ENCODE peak calls at places on chromosomes 16 and 17, in five cellular contexts. H is mucosa of descending colon, V is stomach, R is kidney epithelial cell, O is body of pancreas. Z is an unnamed sample.
A peak's percentile ranks its signal among the peaks of the same experiment; 100 is the strongest.

GRCh38 chr16:3822366-3823045 is 58.0 kb downstream of the CREBBP start:
- DNase-seq in H (no peak), V (no peak), R (no peak), O (no peak), Z (no peak)

GRCh38 chr16:29663829-29664132 is 734 bp downstream of the SPN start:
- DNase-seq in H (no peak), V (no peak), R (no peak), O (no peak), Z (no peak)

GRCh38 chr17:11142231-11142630 is 98.8 kb upstream of the SHISA6 start:
- DNase-seq in H (peak; percentile 24), V (no peak), R (no peak), O (no peak), Z (no peak)

GRCh38 chr16:1786242-1787055 is 3.7 kb downstream of the NUBP2 start:
- DNase-seq in H (no peak), V (no peak), R (no peak), O (peak; percentile 5), Z (no peak)

GRCh38 chr17:15892679-15893332 is 52.1 kb upstream of the ADORA2B start:
- DNase-seq in H (no peak), V (no peak), R (no peak), O (no peak), Z (no peak)

GRCh38 chr16:46857261-46857962 is 26.4 kb upstream of the C16orf87 start:
- DNase-seq in H (peak; percentile 49), V (no peak), R (peak; percentile 25), O (peak; percentile 51), Z (no peak)

GRCh38 chr17:77832180-77832560 is 126.3 kb upstream of the TNRC6C start:
- DNase-seq in H (no peak), V (no peak), R (no peak), O (no peak), Z (no peak)

GRCh38 chr16:66841366-66841765 is 2.8 kb upstream of the CA7 start:
- DNase-seq in H (peak; percentile 42), V (peak; percentile 0), R (no peak), O (no peak), Z (no peak)

GRCh38 chr16:73546351-73546845 is 498.5 kb upstream of the ZFHX3 start:
- DNase-seq in H (no peak), V (no peak), R (no peak), O (no peak), Z (no peak)

GRCh38 chr17:64240261-64240740 is 22.8 kb downstream of the TEX2 start:
- DNase-seq in H (peak; percentile 19), V (no peak), R (no peak), O (no peak), Z (no peak)

GRCh38 chr17:7914771-7915610 is 1.1 kb downstream of the RNF227 start:
- DNase-seq in H (no peak), V (no peak), R (no peak), O (peak; percentile 67), Z (peak; percentile 58)

GRCh38 chr17:56679148-56679766 is 85.8 kb downstream of the NOG start:
- DNase-seq in H (no peak), V (no peak), R (no peak), O (no peak), Z (peak; percentile 43)

GRCh38 chr16:85675528-85675927 is 13.2 kb downstream of the GINS2 start:
- DNase-seq in H (no peak), V (no peak), R (no peak), O (no peak), Z (no peak)

GRCh38 chr17:74433421-74434121 is 1.7 kb downstream of the GPRC5C start:
- DNase-seq in H (no peak), V (peak; percentile 59), R (no peak), O (peak; percentile 44), Z (no peak)

GRCh38 chr17:73591278-73592078 is 52.8 kb downstream of the SDK2 start:
- DNase-seq in H (peak; percentile 24), V (no peak), R (no peak), O (no peak), Z (peak; percentile 56)

GRCh38 chr17:57682667-57683066 is 62.4 kb downstream of the CCDC182 start:
- DNase-seq in H (no peak), V (no peak), R (no peak), O (no peak), Z (no peak)

GRCh38 chr17:72719206-72719581 is 373.3 kb downstream of the SLC39A11 start:
- DNase-seq in H (no peak), V (no peak), R (no peak), O (no peak), Z (no peak)

GRCh38 chr16:78689031-78689430 is 589.6 kb downstream of the WWOX start:
- DNase-seq in H (no peak), V (no peak), R (no peak), O (no peak), Z (no peak)

GRCh38 chr16:48537909-48538745 is 71.9 kb downstream of the N4BP1 start:
- DNase-seq in H (peak; percentile 34), V (no peak), R (no peak), O (no peak), Z (no peak)

GRCh38 chr16:822909-823297 is 22.4 kb upstream of the GNG13 start:
- DNase-seq in H (no peak), V (no peak), R (no peak), O (no peak), Z (no peak)

GRCh38 chr16:86199182-86199581 is 300.2 kb downstream of the IRF8 start:
- DNase-seq in H (no peak), V (no peak), R (no peak), O (no peak), Z (no peak)

GRCh38 chr16:72060405-72060804 is 2.6 kb upstream of the HPR start:
- DNase-seq in H (no peak), V (no peak), R (no peak), O (no peak), Z (no peak)

GRCh38 chr17:68184816-68185436 is 62.9 kb upstream of the AMZ2 start:
- DNase-seq in H (no peak), V (no peak), R (no peak), O (no peak), Z (peak; percentile 78)

GRCh38 chr17:22161376-22161775 is 469.1 kb downstream of the KCNJ18 start:
- DNase-seq in H (no peak), V (no peak), R (no peak), O (no peak), Z (no peak)

GRCh38 chr16:3951861-3952332 is 71.4 kb upstream of the CREBBP start:
- DNase-seq in H (no peak), V (no peak), R (no peak), O (no peak), Z (no peak)

GRCh38 chr17:53058031-53058430 is 764.7 kb upstream of the KIF2B start:
- DNase-seq in H (no peak), V (no peak), R (peak; percentile 61), O (no peak), Z (no peak)

GRCh38 chr16:67181346-67181745 is 2.4 kb downstream of the MATCAP1 start:
- DNase-seq in H (no peak), V (no peak), R (no peak), O (peak; percentile 41), Z (no peak)

DNA sequence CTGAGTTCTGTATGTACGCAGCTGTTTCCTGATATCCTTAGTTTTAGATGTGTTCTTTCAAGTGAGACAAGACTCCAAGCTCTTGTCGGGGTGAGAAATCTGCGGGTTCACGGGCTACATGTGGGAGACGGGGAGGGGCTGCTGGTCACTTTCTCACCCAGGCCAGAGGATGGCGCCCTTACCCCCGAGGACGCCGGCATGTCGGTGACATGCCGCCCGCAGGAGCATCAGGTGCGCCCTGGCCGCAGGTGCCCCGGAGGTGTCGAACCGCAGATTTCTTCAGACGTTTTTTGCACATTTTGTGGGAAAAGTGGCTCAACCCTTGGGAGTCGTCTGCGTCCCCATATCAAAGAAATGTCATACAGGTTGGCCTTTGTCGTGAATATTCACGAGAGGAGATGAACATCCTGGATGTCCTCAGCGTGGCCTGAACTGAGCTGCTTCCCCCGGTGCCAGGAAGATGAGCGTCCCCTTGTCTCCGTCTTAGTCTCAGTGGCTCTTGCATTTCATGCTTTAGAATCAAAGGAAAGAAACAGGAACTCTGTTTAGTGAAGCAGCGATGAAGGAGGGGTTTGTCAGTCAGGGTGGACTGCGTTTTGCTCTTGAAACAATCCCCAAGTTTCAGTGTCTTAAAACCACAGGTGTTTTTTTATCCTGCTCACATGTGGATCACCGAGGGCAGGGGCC is 75.3 kb upstream of the ZNF750 start:
- DNase-seq in H (no peak), V (no peak), R (no peak), O (no peak), Z (peak; percentile 55)
- TF ChIP-seq CTCF in H (no peak), V (no peak), R (no peak), O (no peak), Z (no peak)

DNA sequence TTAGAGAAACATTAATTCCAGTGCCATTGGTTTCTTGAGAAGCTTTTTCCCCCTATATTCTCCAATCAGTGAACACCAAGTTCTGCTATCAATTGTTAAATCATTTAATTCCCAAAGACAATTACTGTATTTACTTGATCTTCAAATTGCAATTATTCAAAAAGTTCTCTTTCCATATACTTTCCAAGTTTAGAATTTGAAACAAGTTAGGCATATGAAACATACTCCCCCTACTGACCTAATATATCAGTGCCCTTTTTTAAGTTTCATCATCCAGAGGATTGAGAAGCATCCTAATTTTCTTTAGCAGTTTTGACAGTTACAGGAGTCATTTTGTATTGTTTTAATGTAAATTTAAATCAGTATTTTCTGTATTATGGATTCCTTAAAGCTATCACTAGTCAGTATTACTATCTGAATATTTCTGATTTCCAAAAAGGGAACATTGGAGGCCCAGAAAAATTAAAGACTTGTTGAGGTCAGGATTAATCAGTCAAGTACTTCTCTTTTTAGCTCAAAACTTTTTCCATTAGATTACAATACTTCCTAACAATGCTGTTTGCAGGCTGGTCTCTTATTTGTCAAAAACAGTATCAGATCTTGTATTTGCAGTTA is 16.3 kb downstream of the MEIOC start:
- DNase-seq in H (no peak), V (no peak), R (no peak), O (no peak), Z (no peak)
- TF ChIP-seq CTCF in H (no peak), V (no peak), R (peak; percentile 46), O (peak; percentile 49), Z (peak; percentile 7)

GRCh38 chr16:16864536-16864935 is 485.6 kb downstream of the NPIPA7 start:
- DNase-seq in H (no peak), V (no peak), R (no peak), O (no peak), Z (no peak)

GRCh38 chr16:16863672-16864071 is 484.7 kb downstream of the NPIPA7 start:
- DNase-seq in H (no peak), V (no peak), R (no peak), O (no peak), Z (no peak)

GRCh38 chr16:16857603-16858283 is 478.8 kb downstream of the NPIPA7 start:
- DNase-seq in H (no peak), V (no peak), R (no peak), O (no peak), Z (no peak)

GRCh38 chr16:16865374-16865773 is 486.4 kb downstream of the NPIPA7 start:
- DNase-seq in H (no peak), V (no peak), R (no peak), O (no peak), Z (no peak)

DNA sequence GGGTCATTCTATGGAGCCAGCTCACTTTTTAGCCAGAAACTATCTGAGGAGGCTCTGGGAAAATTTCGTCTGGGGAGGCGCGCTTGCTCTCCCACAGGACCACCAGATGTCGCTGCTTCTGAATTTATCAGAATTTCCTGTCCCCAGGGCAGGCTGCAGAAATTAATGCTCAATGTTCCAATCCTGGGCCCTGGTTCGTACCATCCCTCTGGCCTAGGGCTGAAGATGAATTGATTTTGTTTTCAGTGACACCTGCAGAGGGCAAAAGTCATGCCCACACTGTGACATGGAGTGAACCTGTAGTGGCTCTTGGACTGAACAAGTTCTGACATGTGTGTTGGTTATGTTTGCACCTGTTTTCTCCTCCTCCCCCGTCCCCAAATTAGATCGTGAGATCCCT is 482.6 kb downstream of the NPIPA7 start:
- DNase-seq in H (peak; percentile 75), V (peak; percentile 45), R (no peak), O (peak; percentile 56), Z (peak; percentile 68)
- TF ChIP-seq CTCF in H (peak; percentile 49), V (no peak), R (peak; percentile 49), O (peak; percentile 61), Z (peak; percentile 66)

GRCh38 chr17:50154604-50155003 is 4.1 kb upstream of the PPP1R9B start:
- DNase-seq in H (no peak), V (no peak), R (no peak), O (no peak), Z (peak; percentile 66)
- TF ChIP-seq CTCF in H (no peak), V (no peak), R (no peak), O (no peak), Z (no peak)